ENCODE peak calls at places on chromosomes 5 and 9, in four cellular contexts. O is spleen, X is cardiac muscle cell, S is cardiac fibroblast. K is an unnamed sample.

GRCh38 chr9:106878081-106878837 is 15.3 kb downstream of the ZNF462 start:
- DNase-seq in S (no peak), X (no peak), O (no peak), K (no peak)

GRCh38 chr5:118778951-118779350 is 209.4 kb downstream of the DTWD2 start:
- DNase-seq in X (no peak), S (no peak), O (no peak), K (no peak)

GRCh38 chr5:151005975-151006576 is 14.3 kb upstream of the GPX3 start:
- DNase-seq in S (peak), O (no peak), X (peak), K (no peak)

GRCh38 chr5:65999061-65999723 is 72.8 kb downstream of the ERBIN start:
- DNase-seq in O (no peak), S (no peak), X (no peak), K (no peak)

GRCh38 chr9:75918154-75918553 is 27.7 kb downstream of the PCSK5 start:
- DNase-seq in S (no peak), O (no peak), X (no peak), K (no peak)

GRCh38 chr9:12426198-12426864 is 266.9 kb upstream of the TYRP1 start:
- DNase-seq in X (peak), S (peak), O (no peak), K (no peak)

GRCh38 chr9:4837768-4838546 is 45.2 kb downstream of the RCL1 start:
- DNase-seq in O (no peak), S (peak), X (peak), K (no peak)

GRCh38 chr9:77964258-77964657 is 67.4 kb downstream of the GNAQ start:
- DNase-seq in S (no peak), X (no peak), O (no peak), K (no peak)

GRCh38 chr5:157963761-157964160 is 104.8 kb upstream of the CLINT1 start:
- DNase-seq in X (no peak), S (no peak), O (no peak), K (no peak)

GRCh38 chr9:129343697-129344375 is 165.8 kb upstream of the IER5L start:
- DNase-seq in X (peak), S (no peak), O (peak), K (no peak)

GRCh38 chr5:132759114-132760042 is 12.2 kb downstream of the CCNI2 start:
- DNase-seq in O (no peak), X (no peak), S (no peak), K (no peak)

GRCh38 chr9:110105107-110105506 is 102.9 kb downstream of the C9orf152 start:
- DNase-seq in X (peak), S (peak), O (no peak), K (no peak)

GRCh38 chr9:37917801-37918664 is 14.1 kb upstream of the SLC25A51 start:
- DNase-seq in O (peak), S (no peak), X (no peak), K (no peak)

GRCh38 chr5:78547731-78548189 is 100.8 kb downstream of the LHFPL2 start:
- DNase-seq in S (peak), X (peak), O (no peak), K (no peak)

GRCh38 chr5:94234987-94235386 is 383.4 kb downstream of the KIAA0825 start:
- DNase-seq in S (no peak), X (no peak), O (no peak), K (no peak)

GRCh38 chr5:60586307-60586901 is 113.6 kb downstream of the DEPDC1B start:
- DNase-seq in X (peak), O (no peak), S (peak), K (no peak)

GRCh38 chr9:129347323-129348120 is 169.5 kb upstream of the IER5L start:
- DNase-seq in X (peak), O (no peak), S (peak), K (no peak)

GRCh38 chr5:68656936-68657857 is 436.6 kb upstream of the SLC30A5 start:
- DNase-seq in O (no peak), S (no peak), X (no peak), K (no peak)

GRCh38 chr5:93789173-93790070 is 48.0 kb upstream of the POU5F2 start:
- DNase-seq in S (peak), X (peak), O (no peak), K (no peak)

GRCh38 chr5:34682926-34683623 is 26.9 kb downstream of the RAI14 start:
- DNase-seq in S (peak), O (no peak), X (no peak), K (no peak)

GRCh38 chr5:122447941-122448340 is 135.9 kb downstream of the SNCAIP start:
- DNase-seq in X (no peak), S (no peak), O (no peak), K (no peak)

GRCh38 chr5:132771559-132771998 is 5.5 kb downstream of the SEPTIN8 start:
- DNase-seq in S (peak), X (peak), O (no peak), K (peak)

GRCh38 chr5:372911-373709 is 51.6 kb downstream of the AHRR start:
- DNase-seq in X (no peak), S (no peak), O (peak), K (peak)

GRCh38 chr5:31639488-31640011 is 619 bp downstream of the PDZD2 start:
- DNase-seq in O (no peak), X (no peak), S (no peak), K (no peak)

GRCh38 chr5:97488126-97488668 is 305.1 kb upstream of the RIOK2 start:
- DNase-seq in X (no peak), S (no peak), O (peak), K (peak)

GRCh38 chr5:37580106-37580505 is 201.0 kb downstream of the WDR70 start:
- DNase-seq in O (no peak), S (no peak), X (no peak), K (no peak)

GRCh38 chr5:127321465-127321864 is 30.9 kb downstream of the MEGF10 start:
- DNase-seq in O (no peak), X (no peak), S (no peak), K (no peak)

GRCh38 chr9:122075135-122076030 is 17.7 kb downstream of the TTLL11 start:
- DNase-seq in X (no peak), O (no peak), S (peak), K (no peak)

GRCh38 chr9:122158202-122158601 is 1.4 kb downstream of the NDUFA8 start:
- DNase-seq in O (no peak), X (peak), S (peak), K (no peak)

GRCh38 chr9:750264-750967 is 91.1 kb upstream of the DMRT1 start:
- DNase-seq in S (no peak), O (no peak), X (no peak), K (no peak)